ENCODE peak calls at places on chromosomes 2 and 18, in ten cellular contexts. One of them, this sample, is unnamed.

GRCh38 chr18:45212186-45213039 is 402.9 kb upstream of the SLC14A2 start:
- DNase-seq in Kasumi-1: peak
- DNase-seq in K562: peak
- DNase-seq in NCI-H524: peak
- DNase-seq in NCI-H2107: peak
- DNase-seq in HFFc6: peak
- DNase-seq in T-cell: peak
- DNase-seq in stimulated activated CD8-positive, alpha-beta memory T cell treated with anti-CD3 and anti-CD28 coated beads, Interleukin-7, amount 100 ng/mL, for 48 hours: peak
- DNase-seq in T1000: peak
- DNase-seq in breast epithelium: peak
- DNase-seq in this sample: peak

GRCh38 chr18:37668971-37669747 is 103.6 kb upstream of the CELF4 start:
- DNase-seq in Kasumi-1: no peak
- DNase-seq in K562: no peak
- DNase-seq in NCI-H524: no peak
- DNase-seq in NCI-H2107: peak
- DNase-seq in HFFc6: no peak
- DNase-seq in T-cell: no peak
- DNase-seq in stimulated activated CD8-positive, alpha-beta memory T cell treated with anti-CD3 and anti-CD28 coated beads, Interleukin-7, amount 100 ng/mL, for 48 hours: no peak
- DNase-seq in T1000: no peak
- DNase-seq in breast epithelium: no peak
- DNase-seq in this sample: no peak

GRCh38 chr2:10965241-10965843 is 53.6 kb downstream of the KCNF1 start:
- DNase-seq in Kasumi-1: no peak
- DNase-seq in K562: no peak
- DNase-seq in NCI-H524: no peak
- DNase-seq in NCI-H2107: no peak
- DNase-seq in HFFc6: no peak
- DNase-seq in T-cell: no peak
- DNase-seq in stimulated activated CD8-positive, alpha-beta memory T cell treated with anti-CD3 and anti-CD28 coated beads, Interleukin-7, amount 100 ng/mL, for 48 hours: no peak
- DNase-seq in T1000: no peak
- DNase-seq in breast epithelium: no peak
- DNase-seq in this sample: no peak

GRCh38 chr2:85318222-85319182 is 9.3 kb downstream of the TGOLN2 start:
- DNase-seq in Kasumi-1: peak
- DNase-seq in K562: no peak
- DNase-seq in NCI-H524: no peak
- DNase-seq in NCI-H2107: peak
- DNase-seq in HFFc6: peak
- DNase-seq in T-cell: no peak
- DNase-seq in stimulated activated CD8-positive, alpha-beta memory T cell treated with anti-CD3 and anti-CD28 coated beads, Interleukin-7, amount 100 ng/mL, for 48 hours: no peak
- DNase-seq in T1000: no peak
- DNase-seq in breast epithelium: no peak
- DNase-seq in this sample: no peak

GRCh38 chr2:9780368-9781130 is 62.7 kb upstream of the TAF1B start:
- DNase-seq in Kasumi-1: no peak
- DNase-seq in K562: no peak
- DNase-seq in NCI-H524: no peak
- DNase-seq in NCI-H2107: no peak
- DNase-seq in HFFc6: no peak
- DNase-seq in T-cell: no peak
- DNase-seq in stimulated activated CD8-positive, alpha-beta memory T cell treated with anti-CD3 and anti-CD28 coated beads, Interleukin-7, amount 100 ng/mL, for 48 hours: peak
- DNase-seq in T1000: no peak
- DNase-seq in breast epithelium: peak
- DNase-seq in this sample: no peak

GRCh38 chr2:167294031-167294774 is 405.9 kb downstream of the XIRP2 start:
- DNase-seq in Kasumi-1: no peak
- DNase-seq in K562: no peak
- DNase-seq in NCI-H524: no peak
- DNase-seq in NCI-H2107: no peak
- DNase-seq in HFFc6: no peak
- DNase-seq in T-cell: no peak
- DNase-seq in stimulated activated CD8-positive, alpha-beta memory T cell treated with anti-CD3 and anti-CD28 coated beads, Interleukin-7, amount 100 ng/mL, for 48 hours: no peak
- DNase-seq in T1000: peak
- DNase-seq in breast epithelium: no peak
- DNase-seq in this sample: peak

GRCh38 chr2:144669196-144669987 is 149.5 kb upstream of the ZEB2 start:
- DNase-seq in Kasumi-1: no peak
- DNase-seq in K562: no peak
- DNase-seq in NCI-H524: no peak
- DNase-seq in NCI-H2107: no peak
- DNase-seq in HFFc6: no peak
- DNase-seq in T-cell: no peak
- DNase-seq in stimulated activated CD8-positive, alpha-beta memory T cell treated with anti-CD3 and anti-CD28 coated beads, Interleukin-7, amount 100 ng/mL, for 48 hours: no peak
- DNase-seq in T1000: no peak
- DNase-seq in breast epithelium: no peak
- DNase-seq in this sample: no peak

GRCh38 chr2:96806468-96807126 is 9.5 kb upstream of the CNNM3 start:
- DNase-seq in Kasumi-1: no peak
- DNase-seq in K562: no peak
- DNase-seq in NCI-H524: no peak
- DNase-seq in NCI-H2107: no peak
- DNase-seq in HFFc6: no peak
- DNase-seq in T-cell: peak
- DNase-seq in stimulated activated CD8-positive, alpha-beta memory T cell treated with anti-CD3 and anti-CD28 coated beads, Interleukin-7, amount 100 ng/mL, for 48 hours: no peak
- DNase-seq in T1000: no peak
- DNase-seq in breast epithelium: no peak
- DNase-seq in this sample: peak

GRCh38 chr2:224658776-224659175 is 57.4 kb downstream of the CCDC195 start:
- DNase-seq in Kasumi-1: no peak
- DNase-seq in K562: no peak
- DNase-seq in NCI-H524: no peak
- DNase-seq in NCI-H2107: no peak
- DNase-seq in HFFc6: peak
- DNase-seq in T-cell: no peak
- DNase-seq in stimulated activated CD8-positive, alpha-beta memory T cell treated with anti-CD3 and anti-CD28 coated beads, Interleukin-7, amount 100 ng/mL, for 48 hours: no peak
- DNase-seq in T1000: no peak
- DNase-seq in breast epithelium: no peak
- DNase-seq in this sample: no peak

GRCh38 chr2:169933124-169933711 is 106.0 kb downstream of the UBR3 start:
- DNase-seq in Kasumi-1: peak
- DNase-seq in K562: peak
- DNase-seq in NCI-H524: no peak
- DNase-seq in NCI-H2107: no peak
- DNase-seq in HFFc6: peak
- DNase-seq in T-cell: no peak
- DNase-seq in stimulated activated CD8-positive, alpha-beta memory T cell treated with anti-CD3 and anti-CD28 coated beads, Interleukin-7, amount 100 ng/mL, for 48 hours: no peak
- DNase-seq in T1000: no peak
- DNase-seq in breast epithelium: no peak
- DNase-seq in this sample: peak

GRCh38 chr18:66916834-66917233 is 312.9 kb upstream of the CDH19 start:
- DNase-seq in Kasumi-1: no peak
- DNase-seq in K562: no peak
- DNase-seq in NCI-H524: no peak
- DNase-seq in NCI-H2107: no peak
- DNase-seq in HFFc6: no peak
- DNase-seq in T-cell: no peak
- DNase-seq in stimulated activated CD8-positive, alpha-beta memory T cell treated with anti-CD3 and anti-CD28 coated beads, Interleukin-7, amount 100 ng/mL, for 48 hours: no peak
- DNase-seq in T1000: no peak
- DNase-seq in breast epithelium: no peak
- DNase-seq in this sample: no peak

GRCh38 chr2:143463717-143464116 is 334.5 kb downstream of the ARHGAP15 start:
- DNase-seq in Kasumi-1: no peak
- DNase-seq in K562: no peak
- DNase-seq in NCI-H524: no peak
- DNase-seq in NCI-H2107: no peak
- DNase-seq in HFFc6: no peak
- DNase-seq in T-cell: no peak
- DNase-seq in stimulated activated CD8-positive, alpha-beta memory T cell treated with anti-CD3 and anti-CD28 coated beads, Interleukin-7, amount 100 ng/mL, for 48 hours: no peak
- DNase-seq in T1000: no peak
- DNase-seq in breast epithelium: no peak
- DNase-seq in this sample: no peak

GRCh38 chr2:73203055-73203681 is 794 bp downstream of the NOTO start:
- DNase-seq in Kasumi-1: no peak
- DNase-seq in K562: no peak
- DNase-seq in NCI-H524: peak
- DNase-seq in NCI-H2107: no peak
- DNase-seq in HFFc6: no peak
- DNase-seq in T-cell: no peak
- DNase-seq in stimulated activated CD8-positive, alpha-beta memory T cell treated with anti-CD3 and anti-CD28 coated beads, Interleukin-7, amount 100 ng/mL, for 48 hours: no peak
- DNase-seq in T1000: no peak
- DNase-seq in breast epithelium: no peak
- DNase-seq in this sample: no peak

GRCh38 chr2:127293386-127293757 is 572 bp downstream of the ERCC3 start:
- DNase-seq in Kasumi-1: no peak
- DNase-seq in K562: peak
- DNase-seq in NCI-H524: no peak
- DNase-seq in NCI-H2107: no peak
- DNase-seq in HFFc6: no peak
- DNase-seq in T-cell: no peak
- DNase-seq in stimulated activated CD8-positive, alpha-beta memory T cell treated with anti-CD3 and anti-CD28 coated beads, Interleukin-7, amount 100 ng/mL, for 48 hours: no peak
- DNase-seq in T1000: no peak
- DNase-seq in breast epithelium: no peak
- DNase-seq in this sample: no peak

GRCh38 chr2:5978352-5978751 is 286.2 kb downstream of the SOX11 start:
- DNase-seq in Kasumi-1: no peak
- DNase-seq in K562: no peak
- DNase-seq in NCI-H524: peak
- DNase-seq in NCI-H2107: no peak
- DNase-seq in HFFc6: no peak
- DNase-seq in T-cell: no peak
- DNase-seq in stimulated activated CD8-positive, alpha-beta memory T cell treated with anti-CD3 and anti-CD28 coated beads, Interleukin-7, amount 100 ng/mL, for 48 hours: no peak
- DNase-seq in T1000: no peak
- DNase-seq in breast epithelium: no peak
- DNase-seq in this sample: peak

GRCh38 chr2:1550658-1551316 is 137.5 kb downstream of the TPO start:
- DNase-seq in Kasumi-1: peak
- DNase-seq in K562: peak
- DNase-seq in NCI-H524: peak
- DNase-seq in NCI-H2107: no peak
- DNase-seq in HFFc6: no peak
- DNase-seq in T-cell: peak
- DNase-seq in stimulated activated CD8-positive, alpha-beta memory T cell treated with anti-CD3 and anti-CD28 coated beads, Interleukin-7, amount 100 ng/mL, for 48 hours: peak
- DNase-seq in T1000: no peak
- DNase-seq in breast epithelium: peak
- DNase-seq in this sample: peak

GRCh38 chr2:65416945-65417344 is 15.5 kb downstream of the SPRED2 start:
- DNase-seq in Kasumi-1: no peak
- DNase-seq in K562: no peak
- DNase-seq in NCI-H524: no peak
- DNase-seq in NCI-H2107: peak
- DNase-seq in HFFc6: no peak
- DNase-seq in T-cell: no peak
- DNase-seq in stimulated activated CD8-positive, alpha-beta memory T cell treated with anti-CD3 and anti-CD28 coated beads, Interleukin-7, amount 100 ng/mL, for 48 hours: no peak
- DNase-seq in T1000: no peak
- DNase-seq in breast epithelium: no peak
- DNase-seq in this sample: no peak

GRCh38 chr2:69797836-69798465 is 31.5 kb upstream of the GMCL1 start:
- DNase-seq in Kasumi-1: no peak
- DNase-seq in K562: no peak
- DNase-seq in NCI-H524: no peak
- DNase-seq in NCI-H2107: no peak
- DNase-seq in HFFc6: peak
- DNase-seq in T-cell: no peak
- DNase-seq in stimulated activated CD8-positive, alpha-beta memory T cell treated with anti-CD3 and anti-CD28 coated beads, Interleukin-7, amount 100 ng/mL, for 48 hours: no peak
- DNase-seq in T1000: no peak
- DNase-seq in breast epithelium: no peak
- DNase-seq in this sample: no peak

GRCh38 chr18:907880-908512 is 3.3 kb downstream of the ADCYAP1 start:
- DNase-seq in Kasumi-1: no peak
- DNase-seq in K562: no peak
- DNase-seq in NCI-H524: no peak
- DNase-seq in NCI-H2107: no peak
- DNase-seq in HFFc6: no peak
- DNase-seq in T-cell: no peak
- DNase-seq in stimulated activated CD8-positive, alpha-beta memory T cell treated with anti-CD3 and anti-CD28 coated beads, Interleukin-7, amount 100 ng/mL, for 48 hours: no peak
- DNase-seq in T1000: no peak
- DNase-seq in breast epithelium: no peak
- DNase-seq in this sample: no peak

GRCh38 chr2:235238537-235238936 is 255.3 kb upstream of the AGAP1 start:
- DNase-seq in Kasumi-1: no peak
- DNase-seq in K562: no peak
- DNase-seq in NCI-H524: peak
- DNase-seq in NCI-H2107: no peak
- DNase-seq in HFFc6: no peak
- DNase-seq in T-cell: no peak
- DNase-seq in stimulated activated CD8-positive, alpha-beta memory T cell treated with anti-CD3 and anti-CD28 coated beads, Interleukin-7, amount 100 ng/mL, for 48 hours: no peak
- DNase-seq in T1000: no peak
- DNase-seq in breast epithelium: no peak
- DNase-seq in this sample: no peak

GRCh38 chr2:120763516-120763915 is 27.8 kb downstream of the GLI2 start:
- DNase-seq in Kasumi-1: no peak
- DNase-seq in K562: no peak
- DNase-seq in NCI-H524: no peak
- DNase-seq in NCI-H2107: no peak
- DNase-seq in HFFc6: no peak
- DNase-seq in T-cell: no peak
- DNase-seq in stimulated activated CD8-positive, alpha-beta memory T cell treated with anti-CD3 and anti-CD28 coated beads, Interleukin-7, amount 100 ng/mL, for 48 hours: no peak
- DNase-seq in T1000: no peak
- DNase-seq in breast epithelium: peak
- DNase-seq in this sample: no peak

GRCh38 chr2:127560929-127561275 is 25.4 kb downstream of the MYO7B start:
- DNase-seq in Kasumi-1: no peak
- DNase-seq in K562: no peak
- DNase-seq in NCI-H524: no peak
- DNase-seq in NCI-H2107: no peak
- DNase-seq in HFFc6: no peak
- DNase-seq in T-cell: no peak
- DNase-seq in stimulated activated CD8-positive, alpha-beta memory T cell treated with anti-CD3 and anti-CD28 coated beads, Interleukin-7, amount 100 ng/mL, for 48 hours: no peak
- DNase-seq in T1000: no peak
- DNase-seq in breast epithelium: no peak
- DNase-seq in this sample: no peak

GRCh38 chr2:64941751-64942150 is 47.4 kb upstream of the SLC1A4 start:
- DNase-seq in Kasumi-1: peak
- DNase-seq in K562: no peak
- DNase-seq in NCI-H524: no peak
- DNase-seq in NCI-H2107: no peak
- DNase-seq in HFFc6: no peak
- DNase-seq in T-cell: no peak
- DNase-seq in stimulated activated CD8-positive, alpha-beta memory T cell treated with anti-CD3 and anti-CD28 coated beads, Interleukin-7, amount 100 ng/mL, for 48 hours: no peak
- DNase-seq in T1000: no peak
- DNase-seq in breast epithelium: no peak
- DNase-seq in this sample: no peak

This sample was measured in GM10248.